ENCODE peak calls at places on chromosome 19, in four cellular contexts. One of them, this sample, is unnamed.

GRCh38 chr19:49507803-49508494 is 4.5 kb upstream of the FCGRT start:
- DNase-seq in GOT3: no peak
- DNase-seq in right cardiac atrium: no peak
- DNase-seq in GM04503: no peak
- DNase-seq in this sample: no peak

GRCh38 chr19:29188289-29188688 is 24.7 kb downstream of the UQCRFS1 start:
- DNase-seq in GOT3: no peak
- DNase-seq in right cardiac atrium: no peak
- DNase-seq in GM04503: no peak
- DNase-seq in this sample: no peak

GRCh38 chr19:46413262-46414031 is at the start of gene CCDC8:
- DNase-seq in GOT3: no peak
- DNase-seq in right cardiac atrium: peak; percentile 90
- DNase-seq in GM04503: peak; percentile 58
- DNase-seq in this sample: peak; percentile 95

GRCh38 chr19:8491574-8491973 is 10.9 kb downstream of the PRAM1 start:
- DNase-seq in GOT3: no peak
- DNase-seq in right cardiac atrium: no peak
- DNase-seq in GM04503: no peak
- DNase-seq in this sample: no peak

GRCh38 chr19:39843919-39844793 is 2.0 kb downstream of the FBL start:
- DNase-seq in GOT3: no peak
- DNase-seq in right cardiac atrium: no peak
- DNase-seq in GM04503: no peak
- DNase-seq in this sample: no peak

GRCh38 chr19:46488551-46488950 is 7.1 kb downstream of the PNMA8B start:
- DNase-seq in GOT3: no peak
- DNase-seq in right cardiac atrium: no peak
- DNase-seq in GM04503: no peak
- DNase-seq in this sample: no peak

GRCh38 chr19:29383696-29384095 is 142.1 kb upstream of the VSTM2B start:
- DNase-seq in GOT3: no peak
- DNase-seq in right cardiac atrium: no peak
- DNase-seq in GM04503: no peak
- DNase-seq in this sample: no peak

GRCh38 chr19:20077791-20078463 is at the start of gene ZNF90:
- DNase-seq in GOT3: no peak
- DNase-seq in right cardiac atrium: peak; percentile 96
- DNase-seq in GM04503: peak; percentile 80
- DNase-seq in this sample: peak; percentile 85

GRCh38 chr19:33627962-33628839 is 6.4 kb downstream of the CHST8 start:
- DNase-seq in GOT3: no peak
- DNase-seq in right cardiac atrium: no peak
- DNase-seq in GM04503: no peak
- DNase-seq in this sample: no peak

GRCh38 chr19:29507081-29507860 is 18.5 kb upstream of the VSTM2B start:
- DNase-seq in GOT3: no peak
- DNase-seq in right cardiac atrium: no peak
- DNase-seq in GM04503: no peak
- DNase-seq in this sample: no peak

GRCh38 chr19:54928299-54928698 is 19.0 kb downstream of the NLRP7 start:
- DNase-seq in GOT3: no peak
- DNase-seq in right cardiac atrium: no peak
- DNase-seq in GM04503: no peak
- DNase-seq in this sample: no peak

GRCh38 chr19:13881692-13882418 is 4.9 kb downstream of the NANOS3 start:
- DNase-seq in GOT3: no peak
- DNase-seq in right cardiac atrium: no peak
- DNase-seq in GM04503: no peak
- DNase-seq in this sample: no peak

GRCh38 chr19:10189631-10190425 is 4.9 kb downstream of the DNMT1 start:
- DNase-seq in GOT3: no peak
- DNase-seq in right cardiac atrium: no peak
- DNase-seq in GM04503: no peak
- DNase-seq in this sample: no peak